ENCODE peak calls at places on chromosomes 1 and 21, in five cellular contexts. E is kidney, L is ovary, T is upper lobe of left lung, I is ascending aorta. Z is an unnamed sample.

GRCh38 chr1:183281039-183281438 is 95.0 kb downstream of the LAMC2 start:
- DNase-seq in E (no peak), L (no peak), I (peak), T (no peak), Z (no peak)

GRCh38 chr1:43430831-43431230 is 22.9 kb downstream of the HYI start:
- DNase-seq in T (no peak), I (no peak), L (no peak), E (peak), Z (no peak)

GRCh38 chr1:206579747-206580437 is 32.4 kb downstream of the EIF2D start:
- DNase-seq in I (peak), L (no peak), E (peak), T (no peak), Z (no peak)

GRCh38 chr1:55428944-55429931 is 214.1 kb upstream of the USP24 start:
- DNase-seq in T (no peak), E (peak), L (no peak), I (peak), Z (no peak)

GRCh38 chr21:45517249-45518065 is 24.8 kb downstream of the SLC19A1 start:
- DNase-seq in I (peak), T (no peak), L (no peak), E (peak), Z (no peak)

GRCh38 chr1:177219458-177220390 is 49.0 kb downstream of the BRINP2 start:
- DNase-seq in E (no peak), L (no peak), I (no peak), T (no peak), Z (no peak)

GRCh38 chr1:156638189-156638588 is 3.7 kb upstream of the BCAN start:
- DNase-seq in T (no peak), E (no peak), I (no peak), L (no peak), Z (no peak)

GRCh38 chr1:154014154-154014910 is 23.8 kb downstream of the RPS27 start:
- DNase-seq in E (no peak), L (no peak), T (no peak), I (no peak), Z (no peak)

GRCh38 chr1:155859881-155860841 is 794 bp downstream of the SYT11 start:
- DNase-seq in T (peak), I (peak), E (peak), L (peak), Z (no peak)

GRCh38 chr1:63317007-63317813 is 5.2 kb upstream of the FOXD3 start:
- DNase-seq in T (peak), L (no peak), E (peak), I (no peak), Z (peak)

GRCh38 chr1:91755176-91755575 is 130.8 kb downstream of the TGFBR3 start:
- DNase-seq in I (no peak), E (no peak), T (no peak), L (no peak), Z (no peak)

GRCh38 chr1:201429771-201430501 is 8.4 kb upstream of the TNNI1 start:
- DNase-seq in E (no peak), T (no peak), I (no peak), L (no peak), Z (no peak)

GRCh38 chr1:248372394-248372793 is 3.2 kb upstream of the OR2T6 start:
- DNase-seq in T (no peak), E (no peak), I (no peak), L (no peak), Z (no peak)

GRCh38 chr1:31689821-31690220 is 14.0 kb downstream of the COL16A1 start:
- DNase-seq in L (no peak), T (no peak), I (no peak), E (peak), Z (no peak)

GRCh38 chr1:157932082-157932481 is 61.4 kb upstream of the KIRREL1 start:
- DNase-seq in I (no peak), T (no peak), L (no peak), E (no peak), Z (no peak)

GRCh38 chr1:147600119-147601111 is 59.1 kb downstream of the BCL9 start:
- DNase-seq in I (no peak), L (no peak), E (no peak), T (no peak), Z (no peak)

GRCh38 chr1:162074548-162074947 is 5.1 kb downstream of the NOS1AP start:
- DNase-seq in E (no peak), I (no peak), L (no peak), T (no peak), Z (no peak)

GRCh38 chr1:234288946-234289345 is 84.3 kb upstream of the COA6 start:
- DNase-seq in I (no peak), T (no peak), E (no peak), L (no peak), Z (no peak)

GRCh38 chr1:204971700-204972336 is 71.2 kb upstream of the CNTN2 start:
- DNase-seq in T (no peak), I (no peak), E (no peak), L (no peak), Z (no peak)

GRCh38 chr1:109513110-109513702 is 3.7 kb upstream of the AMIGO1 start:
- DNase-seq in E (no peak), I (no peak), T (no peak), L (no peak), Z (no peak)

GRCh38 chr21:30710499-30710898 is 8.1 kb downstream of the KRTAP21-3 start:
- DNase-seq in L (no peak), I (no peak), T (no peak), E (no peak), Z (no peak)

GRCh38 chr1:177448652-177449351 is 278.0 kb downstream of the BRINP2 start:
- DNase-seq in T (no peak), E (no peak), L (no peak), I (no peak), Z (no peak)

GRCh38 chr1:161307230-161307768 is 2.5 kb downstream of the MPZ start:
- DNase-seq in T (no peak), I (no peak), E (no peak), L (no peak), Z (no peak)

GRCh38 chr1:7185721-7186120 is 400.5 kb downstream of the CAMTA1 start:
- DNase-seq in I (no peak), T (no peak), E (no peak), L (no peak), Z (no peak)

GRCh38 chr1:152109998-152110294 is 5.3 kb downstream of the TCHH start:
- DNase-seq in L (no peak), I (no peak), T (no peak), E (no peak), Z (no peak)

GRCh38 chr1:40824591-40825429 is 37.4 kb downstream of the CITED4 start:
- DNase-seq in L (no peak), E (no peak), I (peak), T (no peak), Z (no peak)

GRCh38 chr1:98468111-98468717 is 193.3 kb upstream of the SNX7 start:
- DNase-seq in L (no peak), I (no peak), T (no peak), E (no peak), Z (no peak)

GRCh38 chr1:3459051-3459908 is 4.8 kb downstream of the ARHGEF16 start:
- DNase-seq in T (peak), E (peak), I (no peak), L (peak), Z (no peak)

GRCh38 chr1:53541761-53542550 is 82.8 kb downstream of the DMRTB1 start:
- DNase-seq in T (no peak), L (peak), I (no peak), E (peak), Z (peak)

GRCh38 chr1:26999440-26999987 is 6.0 kb downstream of the TRNP1 start:
- DNase-seq in I (peak), T (no peak), L (peak), E (peak), Z (peak)

GRCh38 chr1:201553496-201554166 is 14.7 kb downstream of the NAV1 start:
- DNase-seq in L (no peak), T (no peak), I (no peak), E (no peak), Z (no peak)

GRCh38 chr21:33374080-33374873 is 28.9 kb upstream of the IFNGR2 start:
- DNase-seq in L (peak), I (no peak), T (no peak), E (no peak), Z (no peak)

GRCh38 chr21:32545948-32546441 is 39.3 kb downstream of the TCP10L start:
- DNase-seq in T (no peak), E (no peak), I (no peak), L (no peak), Z (no peak)

GRCh38 chr21:14383596-14384210 is 757 bp upstream of the HSPA13 start:
- DNase-seq in L (no peak), T (peak), I (no peak), E (no peak), Z (no peak)

GRCh38 chr1:205189162-205189561 is 22.3 kb downstream of the DSTYK start:
- DNase-seq in E (no peak), T (no peak), I (no peak), L (no peak), Z (no peak)

GRCh38 chr1:78490861-78491310 is at the start of gene PTGFR:
- DNase-seq in T (peak), E (peak), L (peak), I (no peak), Z (no peak)

GRCh38 chr21:42665026-42665425 is 11.6 kb downstream of the PDE9A start:
- DNase-seq in E (no peak), L (no peak), I (no peak), T (no peak), Z (no peak)

GRCh38 chr1:115969509-115969908 is 6.8 kb upstream of the SLC22A15 start:
- DNase-seq in L (no peak), T (no peak), E (no peak), I (no peak), Z (no peak)

GRCh38 chr21:21096956-21097355 is 98.7 kb downstream of the NCAM2 start:
- DNase-seq in L (no peak), E (no peak), I (no peak), T (no peak), Z (no peak)

GRCh38 chr1:153347856-153348255 is 785 bp downstream of the PGLYRP4 start:
- DNase-seq in E (no peak), I (no peak), L (no peak), T (no peak), Z (peak)

DNA sequence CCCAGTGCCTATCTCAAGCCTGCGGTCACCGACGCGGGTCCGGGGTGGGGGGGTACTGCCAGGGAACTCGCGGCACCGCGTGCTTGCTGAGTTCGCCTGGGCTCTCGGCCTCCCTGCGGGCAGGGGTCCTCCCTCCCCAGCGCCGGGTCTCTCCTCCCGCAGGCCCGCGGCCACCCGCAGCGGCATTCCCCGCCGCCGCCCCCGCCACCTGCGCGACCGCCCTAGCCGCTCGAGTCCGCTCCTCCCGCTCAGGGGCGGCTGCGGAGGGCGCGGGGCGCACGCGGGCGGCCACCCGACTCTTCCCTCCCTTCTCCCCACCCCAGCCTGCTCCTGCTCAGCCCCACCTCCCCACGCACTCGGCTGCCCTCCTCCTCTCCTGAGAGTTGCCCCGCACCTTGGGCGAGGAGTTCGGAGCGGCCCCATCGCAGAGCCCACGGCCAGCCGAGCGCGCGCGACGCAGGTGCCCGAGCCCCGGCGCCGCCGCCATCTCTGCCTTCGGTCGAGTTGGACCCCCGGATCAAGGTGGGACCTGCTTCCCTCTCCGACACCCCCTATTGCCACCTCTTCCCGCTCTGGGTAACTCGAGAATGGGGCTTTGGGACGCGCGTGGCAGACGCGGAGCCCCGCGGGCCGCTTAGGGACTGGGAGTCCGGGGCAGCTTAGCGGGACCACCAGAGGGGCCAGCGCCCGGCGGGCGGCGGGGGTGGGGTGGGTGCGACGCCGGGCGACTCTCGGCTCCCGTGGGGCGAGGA is 105.0 kb downstream of the LEPR start:
- DNase-seq in I (no peak), T (peak), E (peak), L (peak), Z (no peak)
- TF ChIP-seq CTCF in I (no peak), T (no peak), E (no peak), L (no peak), Z (no peak)

DNA sequence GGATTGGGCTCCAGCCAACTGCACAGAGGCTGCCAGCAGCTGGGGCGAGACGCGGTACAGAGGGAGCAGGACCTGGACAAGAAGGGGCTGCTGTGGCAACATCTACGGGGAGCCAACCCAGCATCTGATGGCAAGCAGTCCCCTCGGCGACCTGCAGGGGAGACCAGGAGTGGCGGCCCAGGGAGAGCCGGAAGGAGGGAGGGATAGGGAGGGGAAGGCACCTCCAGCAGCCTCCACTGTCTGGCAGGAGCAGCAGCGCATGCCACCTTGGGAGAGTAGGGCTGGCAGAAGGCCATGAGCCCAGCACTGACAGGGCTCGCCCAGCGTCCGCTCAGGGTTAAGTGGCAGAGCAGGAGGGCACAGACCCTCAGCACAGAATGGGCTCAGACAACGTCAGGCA is 17.3 kb downstream of the CHD5 start:
- DNase-seq in E (no peak), I (no peak), L (no peak), T (peak), Z (no peak)
- TF ChIP-seq CTCF in E (no peak), I (no peak), L (no peak), T (no peak), Z (no peak)

GRCh38 chr1:230215529-230215928 is 148.5 kb downstream of the GALNT2 start:
- DNase-seq in I (no peak), E (no peak), L (no peak), T (no peak), Z (no peak)

GRCh38 chr1:230212405-230212936 is 145.4 kb downstream of the GALNT2 start:
- DNase-seq in I (peak), E (no peak), T (no peak), L (no peak), Z (no peak)

GRCh38 chr1:230218667-230219066 is 151.6 kb downstream of the GALNT2 start:
- DNase-seq in L (no peak), E (no peak), T (no peak), I (no peak), Z (peak)

GRCh38 chr1:230211436-230212145 is 144.6 kb downstream of the GALNT2 start:
- DNase-seq in E (no peak), T (no peak), L (no peak), I (peak), Z (no peak)

GRCh38 chr1:230215049-230215448 is 148.0 kb downstream of the GALNT2 start:
- DNase-seq in L (peak), T (no peak), E (no peak), I (peak), Z (peak)
- TF ChIP-seq CTCF in L (peak), T (no peak), E (peak), I (peak), Z (peak)

DNA sequence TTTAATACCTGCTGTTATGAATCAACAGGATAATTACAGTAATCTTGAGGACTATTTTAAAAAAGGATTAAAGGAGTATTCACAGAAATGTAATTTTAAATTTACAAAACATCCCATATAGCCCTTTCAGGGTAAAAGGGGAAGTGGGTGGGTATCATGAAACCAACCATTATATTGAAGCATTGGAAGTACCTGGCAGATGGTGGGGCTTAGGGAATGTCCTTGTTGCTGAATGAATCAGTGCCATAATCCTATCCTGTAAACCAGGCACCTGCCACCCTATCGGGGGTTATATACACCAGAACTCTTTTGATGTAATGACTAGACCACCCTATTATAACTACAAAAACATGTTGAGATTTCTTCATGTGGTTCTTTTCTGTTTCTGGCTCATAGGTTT is 30.4 kb downstream of the CDC14A start:
- DNase-seq in T (no peak), I (no peak), E (no peak), L (no peak), Z (no peak)
- TF ChIP-seq CTCF in T (no peak), I (no peak), E (no peak), L (no peak), Z (no peak)

Z was measured in osteocyte.